ENCODE peak calls at places on chromosomes 4 and X, in eight cellular contexts. R, B, H, T, F, J, M and V are unnamed samples.

GRCh38 chr4:135672202-135672601 is 1470.6 kb upstream of the PABPC4L start:
- DNase-seq in F (no peak), R (no peak), H (no peak), M (no peak), T (no peak), B (no peak), J (no peak), V (no peak)

GRCh38 chr4:168928346-168928745 is 81.7 kb downstream of the CBR4 start:
- DNase-seq in B (no peak), F (peak), T (no peak), R (no peak), M (no peak), H (no peak), J (no peak), V (no peak)

GRCh38 chr4:162154862-162155540 is 8.8 kb downstream of the FSTL5 start:
- DNase-seq in F (no peak), H (no peak), B (no peak), T (no peak), J (no peak), M (no peak), R (no peak), V (no peak)

GRCh38 chrX:23334871-23335599 is 386 bp downstream of the PTCHD1 start:
- DNase-seq in M (no peak), F (no peak), H (no peak), T (no peak), B (no peak), R (no peak), J (no peak), V (no peak)

GRCh38 chr4:48296330-48296729 is 26.7 kb upstream of the TEC start:
- DNase-seq in R (no peak), M (no peak), B (no peak), F (no peak), T (no peak), H (no peak), J (no peak), V (no peak)

GRCh38 chr4:37540486-37540885 is 145.7 kb downstream of the RELL1 start:
- DNase-seq in F (no peak), M (no peak), B (no peak), H (no peak), R (no peak), T (no peak), J (no peak), V (no peak)

GRCh38 chr4:10535900-10536299 is 78.7 kb upstream of the ZNF518B start:
- DNase-seq in J (no peak), F (no peak), H (no peak), M (no peak), R (no peak), T (no peak), B (no peak), V (no peak)

GRCh38 chr4:152655272-152656129 is 24.3 kb downstream of the TMEM154 start:
- DNase-seq in H (no peak), F (no peak), B (peak), T (no peak), M (no peak), R (no peak), J (no peak), V (no peak)

GRCh38 chrX:39975094-39975865 is 122.5 kb downstream of the BCOR start:
- DNase-seq in M (peak), B (peak), F (peak), R (no peak), H (no peak), T (no peak), J (no peak), V (no peak)

GRCh38 chr4:2643555-2643954 is 107.1 kb downstream of the FAM193A start:
- DNase-seq in F (no peak), H (no peak), B (no peak), J (peak), T (no peak), M (no peak), R (no peak), V (no peak)

DNA sequence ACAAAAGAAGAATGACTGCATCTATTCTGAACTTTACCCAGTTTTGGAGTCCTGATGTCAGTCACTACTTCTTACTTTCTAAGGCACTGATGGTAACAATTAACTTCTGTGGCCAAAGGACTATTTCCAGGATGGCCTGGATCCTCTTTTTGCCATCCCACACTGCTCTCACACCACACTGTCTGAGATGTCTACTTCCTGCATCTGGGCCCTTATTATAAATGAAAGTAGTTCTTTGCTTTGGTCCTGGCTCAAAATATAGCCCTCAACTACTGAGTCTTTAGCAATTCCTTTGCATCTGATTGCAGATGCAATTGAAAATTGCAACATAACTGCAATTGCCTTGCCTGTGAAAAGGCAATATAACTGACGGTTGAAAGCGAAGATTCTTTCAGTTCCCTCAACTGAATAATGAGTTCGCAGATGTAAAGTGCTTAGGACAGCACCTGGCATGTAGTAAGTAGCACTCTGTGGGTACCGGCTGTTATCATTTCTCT is 44.2 kb downstream of the COQ2 start:
- DNase-seq in B (no peak), F (no peak), H (no peak), R (no peak), M (no peak), J (no peak), T (no peak), V (no peak)
- H3K27ac ChIP-seq in B (no peak), F (no peak), H (no peak), R (no peak), M (no peak), J (no peak), T (no peak), V (no peak)

DNA sequence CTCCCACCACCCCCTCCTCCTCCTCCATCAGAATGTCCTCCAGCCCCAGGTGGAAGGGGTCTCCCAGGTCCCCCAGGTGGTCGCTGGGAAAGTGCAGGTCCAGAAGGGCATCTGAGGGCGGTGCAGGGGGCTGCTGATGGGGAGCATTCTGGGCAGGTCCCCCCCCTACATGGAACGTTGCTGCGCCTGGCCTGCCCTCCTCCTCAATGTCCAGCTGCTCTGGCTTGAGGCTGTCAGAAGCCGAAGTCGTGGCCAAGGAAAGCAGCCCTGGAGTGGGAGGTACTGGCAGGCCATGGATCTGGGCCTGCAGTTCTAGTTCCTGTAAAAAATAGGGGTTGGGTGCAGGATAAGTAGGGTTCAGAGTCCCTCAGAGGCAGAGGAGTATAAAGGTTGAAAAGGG is 12.9 kb downstream of the TFE3 start:
- DNase-seq in B (peak), H (no peak), R (no peak), F (no peak), T (no peak), J (no peak), M (no peak), V (no peak)
- H3K27ac ChIP-seq in B (peak), H (no peak), R (no peak), F (no peak), T (no peak), J (no peak), M (no peak), V (no peak)

GRCh38 chr4:8215641-8216442 is 16.8 kb downstream of the SH3TC1 start:
- DNase-seq in F (no peak), B (no peak), H (peak), R (no peak), T (no peak), M (no peak), J (no peak), V (no peak)

GRCh38 chr4:8218371-8219050 is 19.4 kb downstream of the SH3TC1 start:
- DNase-seq in H (peak), R (no peak), F (no peak), B (no peak), J (no peak), M (no peak), T (no peak), V (no peak)

GRCh38 chr4:8216443-8217245 is 17.6 kb downstream of the SH3TC1 start:
- DNase-seq in J (no peak), M (no peak), B (no peak), R (no peak), T (no peak), F (no peak), H (peak), V (no peak)

GRCh38 chr4:8217871-8218270 is 18.8 kb downstream of the SH3TC1 start:
- DNase-seq in F (no peak), J (no peak), B (no peak), R (no peak), T (no peak), M (no peak), H (peak), V (no peak)

DNA sequence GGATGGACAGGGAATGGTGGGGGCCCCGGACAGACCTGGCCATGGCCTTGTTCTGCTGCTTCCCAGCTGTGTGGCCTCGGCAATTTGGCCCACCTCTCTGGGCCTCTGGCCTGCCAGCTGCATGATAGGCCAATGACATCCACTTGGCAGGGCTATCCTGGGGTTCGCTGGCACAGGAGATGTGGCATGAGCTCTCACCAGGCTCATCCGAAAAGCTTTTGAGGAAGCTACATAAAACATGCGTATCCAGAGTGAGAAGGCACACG is 18.1 kb downstream of the SH3TC1 start:
- DNase-seq in H (peak), R (no peak), T (no peak), M (no peak), F (no peak), B (no peak), J (no peak), V (no peak)
- H3K27ac ChIP-seq in H (no peak), R (no peak), T (no peak), M (no peak), F (peak), B (no peak), J (no peak), V (no peak)

GRCh38 chr4:90163872-90164271 is 36.7 kb downstream of the CCSER1 start:
- DNase-seq in H (no peak), J (no peak), T (no peak), R (no peak), M (no peak), B (no peak), F (no peak), V (no peak)
- H3K27ac ChIP-seq in H (no peak), J (no peak), T (no peak), R (no peak), M (no peak), B (no peak), F (no peak), V (no peak)